ENCODE peak calls at places on chromosomes 12 and 14, in ten cellular contexts. P, U, B, H, X, L, R, M, V and O are unnamed samples.

GRCh38 chr14:56996721-56997399 is 186.6 kb upstream of the OTX2 start:
- DNase-seq in P (no peak), U (no peak), B (no peak), H (no peak), X (peak; percentile 98), L (no peak), R (no peak), M (no peak), V (no peak), O (no peak)

GRCh38 chr12:132162508-132163031 is 18.3 kb downstream of the NOC4L start:
- DNase-seq in P (no peak), U (no peak), B (no peak), H (no peak), X (no peak), L (no peak), R (peak; percentile 44), M (peak; percentile 55), V (peak; percentile 76), O (no peak)

GRCh38 chr14:54420478-54421116 is 20.6 kb downstream of the CNIH1 start:
- DNase-seq in P (no peak), U (peak; percentile 64), B (no peak), H (no peak), X (no peak), L (peak; percentile 67), R (no peak), M (no peak), V (peak; percentile 34), O (no peak)

GRCh38 chr12:32331133-32331532 is 68.2 kb upstream of the FGD4 start:
- DNase-seq in P (no peak), U (no peak), B (no peak), H (no peak), X (no peak), L (no peak), R (no peak), M (no peak), V (peak; percentile 2), O (no peak)

GRCh38 chr12:120590741-120591407 is 9.7 kb upstream of the POP5 start:
- DNase-seq in P (no peak), U (no peak), B (no peak), H (no peak), X (no peak), L (no peak), R (no peak), M (peak; percentile 72), V (no peak), O (no peak)

GRCh38 chr12:106582661-106583577 is at the start of gene RFX4:
- DNase-seq in P (no peak), U (no peak), B (no peak), H (no peak), X (peak; percentile 76), L (peak; percentile 44), R (no peak), M (no peak), V (no peak), O (no peak)

GRCh38 chr12:267581-268482 is 5.2 kb upstream of the SLC6A13 start:
- DNase-seq in P (no peak), U (no peak), B (no peak), H (no peak), X (no peak), L (no peak), R (no peak), M (no peak), V (peak; percentile 18), O (no peak)

GRCh38 chr14:76261371-76261811 is 109.7 kb downstream of the GPATCH2L start:
- DNase-seq in P (no peak), U (no peak), B (no peak), H (no peak), X (no peak), L (no peak), R (no peak), M (no peak), V (no peak), O (no peak)

GRCh38 chr14:63302135-63302534 is 16.6 kb downstream of the GPHB5 start:
- DNase-seq in P (no peak), U (no peak), B (no peak), H (no peak), X (no peak), L (no peak), R (no peak), M (no peak), V (no peak), O (no peak)

GRCh38 chr12:114740448-114740847 is 56.5 kb upstream of the TBX3 start:
- DNase-seq in P (no peak), U (no peak), B (no peak), H (no peak), X (no peak), L (no peak), R (no peak), M (no peak), V (no peak), O (no peak)

GRCh38 chr14:101757064-101757838 is 4.3 kb upstream of the PPP2R5C start:
- DNase-seq in P (no peak), U (no peak), B (no peak), H (no peak), X (no peak), L (no peak), R (no peak), M (no peak), V (no peak), O (no peak)

GRCh38 chr12:54784115-54784514 is 70.2 kb upstream of the MUCL1 start:
- DNase-seq in P (no peak), U (no peak), B (no peak), H (no peak), X (no peak), L (no peak), R (no peak), M (no peak), V (no peak), O (no peak)

GRCh38 chr12:34404377-34405285 is 382.3 kb downstream of the ALG10 start:
- DNase-seq in P (peak; percentile 18), U (peak; percentile 1), B (no peak), H (no peak), X (no peak), L (peak; percentile 0), R (no peak), M (peak; percentile 25), V (no peak), O (no peak)

GRCh38 chr14:37056473-37056872 is 115.9 kb downstream of the SLC25A21 start:
- DNase-seq in P (no peak), U (peak; percentile 56), B (no peak), H (no peak), X (no peak), L (peak; percentile 44), R (peak; percentile 37), M (no peak), V (peak; percentile 21), O (no peak)